ENCODE peak calls at places on chromosomes 11 and 22, in nine cellular contexts. W is AG04449; V is lower lobe of right lung; R is mammary epithelial cell; J is AG10803; H is tibial nerve; F is cardiac muscle cell; O is CD8-positive, alpha-beta T cell; K is heart left ventricle. E is an unnamed sample.

GRCh38 chr11:12173111-12173510 is 62.7 kb downstream of the MICAL2 start:
- DNase-seq in F (no peak), H (no peak), R (no peak), J (no peak), V (no peak), O (no peak), W (no peak), K (no peak), E (no peak)

GRCh38 chr11:65485820-65486219 is 13.0 kb upstream of the MALAT1 start:
- DNase-seq in O (no peak), F (no peak), R (peak; percentile 68), H (no peak), W (no peak), K (no peak), J (no peak), V (no peak), E (no peak)

GRCh38 chr11:73244589-73245240 is 26.6 kb downstream of the P2RY2 start:
- DNase-seq in J (no peak), H (no peak), F (no peak), W (no peak), V (no peak), K (no peak), R (no peak), O (no peak), E (no peak)

GRCh38 chr11:2589538-2589934 is 110.3 kb downstream of the KCNQ1OT1 start:
- DNase-seq in R (no peak), H (no peak), V (peak; percentile 28), J (no peak), O (no peak), F (no peak), K (peak; percentile 5), W (no peak), E (no peak)

GRCh38 chr11:131886201-131886600 is 515.8 kb downstream of the NTM start:
- DNase-seq in W (no peak), H (no peak), R (peak; percentile 25), F (peak; percentile 37), K (no peak), V (no peak), O (no peak), J (no peak), E (no peak)

GRCh38 chr22:37609240-37610152 is 862 bp downstream of the GGA1 start:
- DNase-seq in V (no peak), W (no peak), O (no peak), J (no peak), K (no peak), R (peak; percentile 32), F (no peak), H (peak; percentile 22), E (no peak)

GRCh38 chr22:40024201-40025061 is 29.7 kb downstream of the FAM83F start:
- DNase-seq in F (peak; percentile 72), V (peak; percentile 82), O (peak; percentile 65), R (peak; percentile 35), K (peak; percentile 51), H (peak; percentile 58), J (peak; percentile 55), W (no peak), E (peak; percentile 47)

GRCh38 chr22:42649261-42650056 is at the start of gene CYB5R3:
- DNase-seq in K (peak; percentile 88), V (peak; percentile 88), R (peak; percentile 82), H (peak; percentile 68), J (peak; percentile 85), O (peak; percentile 71), F (peak; percentile 92), W (no peak), E (peak; percentile 86)

GRCh38 chr22:30424471-30425326 is 869 bp upstream of the MTFP1 start:
- DNase-seq in R (peak; percentile 52), K (no peak), V (no peak), F (no peak), J (no peak), O (no peak), W (no peak), H (peak; percentile 15), E (no peak)

GRCh38 chr11:124297921-124298320 is 15.8 kb downstream of the OR8D1 start:
- DNase-seq in F (no peak), V (no peak), J (peak; percentile 64), W (peak; percentile 50), H (no peak), O (no peak), K (no peak), R (peak; percentile 1), E (peak; percentile 48)

GRCh38 chr11:114180301-114181055 is 115.7 kb upstream of the NNMT start:
- DNase-seq in K (peak; percentile 68), V (peak; percentile 75), O (no peak), H (no peak), J (no peak), W (no peak), R (no peak), F (peak; percentile 36), E (no peak)

GRCh38 chr11:69825941-69826340 is 6.7 kb upstream of the FGF3 start:
- DNase-seq in V (no peak), J (no peak), K (no peak), W (no peak), O (no peak), H (no peak), F (no peak), R (no peak), E (no peak)

GRCh38 chr22:29211066-29211841 is 5.6 kb downstream of the EMID1 start:
- DNase-seq in V (no peak), J (no peak), R (peak; percentile 53), F (no peak), H (no peak), K (no peak), O (no peak), W (no peak), E (no peak)

GRCh38 chr11:117300301-117300700 is 9.2 kb downstream of the BACE1-AS start:
- DNase-seq in H (peak; percentile 51), J (peak; percentile 24), F (peak; percentile 63), R (no peak), K (peak; percentile 25), O (no peak), W (no peak), V (no peak), E (peak; percentile 60)

GRCh38 chr11:3380706-3381570 is 2.0 kb upstream of the ZNF195 start:
- DNase-seq in O (no peak), K (no peak), V (no peak), J (peak; percentile 48), H (no peak), W (no peak), R (no peak), F (peak; percentile 12), E (no peak)

DNA sequence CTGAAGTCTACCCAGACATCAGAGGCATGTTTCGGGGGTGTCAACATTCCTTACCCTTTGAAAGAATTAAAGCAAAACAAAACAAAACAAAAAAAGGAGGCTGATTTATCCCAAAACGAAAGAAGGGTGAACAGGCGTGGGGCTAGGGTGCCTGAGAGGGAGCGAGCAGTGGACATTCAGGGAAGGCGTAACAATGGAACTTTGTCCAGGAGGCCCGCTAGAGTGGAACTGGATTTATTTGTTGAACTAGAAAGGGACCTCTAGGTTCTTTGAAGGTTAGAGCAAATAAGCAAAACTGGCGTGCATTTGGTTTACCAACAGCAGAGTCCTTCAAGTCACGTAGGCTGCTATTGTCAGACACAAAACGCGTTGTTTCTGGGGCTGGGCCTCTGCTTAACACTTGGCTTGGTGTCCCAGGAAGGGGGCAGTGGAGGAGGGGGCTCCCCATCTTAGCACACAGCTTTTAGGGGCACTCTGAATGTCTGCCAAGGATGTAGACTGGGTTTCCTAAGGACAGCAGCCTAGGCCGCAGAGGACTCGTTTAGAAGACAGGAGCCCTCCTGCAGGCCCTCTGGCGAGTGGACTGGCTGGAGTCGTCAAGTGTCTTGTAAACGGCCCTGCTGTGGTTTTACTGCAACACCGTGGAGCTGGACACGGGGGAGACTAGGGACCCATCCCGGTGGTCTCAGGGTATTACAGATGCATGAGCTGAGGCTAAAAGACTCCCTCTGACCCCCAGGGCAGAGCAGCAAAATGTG is 203.7 kb upstream of the SORL1-AS1 start:
- DNase-seq in R (no peak), J (no peak), F (no peak), W (no peak), H (peak; percentile 29), K (no peak), O (no peak), V (no peak), E (no peak)
- TF ChIP-seq CTCF in R (no peak), J (no peak), F (no peak), W (no peak), H (no peak), K (no peak), O (no peak), V (no peak), E (no peak)

GRCh38 chr22:49774046-49774445 is 53.6 kb downstream of the BRD1 start:
- DNase-seq in J (no peak), W (no peak), R (no peak), O (no peak), F (no peak), H (no peak), V (no peak), K (no peak), E (no peak)

GRCh38 chr22:49773531-49773930 is 54.1 kb downstream of the BRD1 start:
- DNase-seq in H (no peak), W (no peak), V (no peak), R (no peak), K (no peak), J (no peak), F (no peak), O (no peak), E (no peak)

GRCh38 chr22:49774499-49775151 is 53.0 kb downstream of the BRD1 start:
- DNase-seq in K (no peak), O (no peak), V (no peak), F (no peak), H (no peak), R (no peak), J (no peak), W (no peak), E (no peak)

GRCh38 chr22:49771266-49772065 is 56.2 kb downstream of the BRD1 start:
- DNase-seq in J (no peak), K (no peak), F (no peak), W (no peak), V (peak; percentile 44), O (no peak), R (no peak), H (no peak), E (no peak)

GRCh38 chr22:49772692-49773091 is 55.0 kb downstream of the BRD1 start:
- DNase-seq in V (no peak), H (no peak), R (no peak), F (no peak), J (no peak), K (no peak), W (no peak), O (no peak), E (no peak)
- H3K4me3 ChIP-seq in V (no peak overlapping the region), H (no peak overlapping the region), R (no peak overlapping the region), F (no peak overlapping the region), J (no peak overlapping the region), K (no peak overlapping the region), W (no peak overlapping the region), O (no peak overlapping the region), E (no peak overlapping the region)

DNA sequence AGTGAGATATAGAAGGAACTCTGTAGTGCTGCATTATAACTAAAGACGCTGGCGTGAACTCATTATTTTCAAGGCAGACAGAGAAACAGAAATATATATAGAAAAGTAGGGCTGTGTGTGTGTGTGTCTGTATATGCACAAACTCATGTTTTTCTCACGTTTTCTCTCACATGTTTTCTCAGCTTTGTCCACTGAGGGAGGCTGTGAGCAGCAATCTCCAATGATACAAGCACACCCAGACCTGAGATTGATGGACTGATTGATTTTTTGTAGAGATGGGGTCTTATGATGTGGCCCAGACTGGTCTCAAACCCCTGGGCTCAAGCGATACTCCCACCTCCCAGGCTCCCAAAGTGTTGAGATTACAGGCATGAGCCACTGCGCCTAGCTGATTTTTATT is 122.5 kb downstream of the SERGEF start:
- DNase-seq in K (no peak), W (no peak), O (no peak), V (no peak), J (no peak), H (no peak), R (no peak), F (no peak), E (no peak)
- TF ChIP-seq CTCF in K (no peak), W (peak; percentile 21), O (no peak), V (no peak), J (peak; percentile 21), H (no peak), R (no peak), F (peak; percentile 6), E (peak; percentile 16)

GRCh38 chr22:50544078-50544745 is 1.5 kb upstream of the KLHDC7B start:
- DNase-seq in R (no peak), F (peak; percentile 77), O (peak; percentile 84), K (peak; percentile 79), W (no peak), V (peak; percentile 90), H (peak; percentile 52), J (peak; percentile 55), E (peak; percentile 39)
- H3K4me3 ChIP-seq in R (no peak overlapping the region), F (no peak overlapping the region), O (peak overlapping the region; percentile 48), K (peak overlapping the region; percentile 40), W (peak overlapping the region; percentile 27), V (peak overlapping the region; percentile 43), H (peak overlapping the region; percentile 36), J (peak overlapping the region; percentile 35), E (peak overlapping the region; percentile 13)

E was measured in astrocyte of the spinal cord.